ENCODE peak calls at places on chromosomes 12 and 14, in seven cellular contexts. One of them, this sample, is unnamed.
A peak's percentile ranks its signal among the peaks of the same experiment; 100 is the strongest.

GRCh38 chr12:90959538-90960139 is 4.7 kb upstream of the CCER1 start:
- DNase-seq in endodermal cell: no peak
- DNase-seq in aorta: no peak
- DNase-seq in CD4-positive, CD25-positive, alpha-beta regulatory T cell: peak; percentile 44
- DNase-seq in left lung: no peak
- DNase-seq in gastrocnemius medialis: no peak
- DNase-seq in Caco-2: no peak
- DNase-seq in this sample: peak; percentile 46

GRCh38 chr14:36173161-36173560 is 3.4 kb downstream of the PTCSC3 start:
- DNase-seq in endodermal cell: no peak
- DNase-seq in aorta: no peak
- DNase-seq in CD4-positive, CD25-positive, alpha-beta regulatory T cell: no peak
- DNase-seq in left lung: no peak
- DNase-seq in gastrocnemius medialis: no peak
- DNase-seq in Caco-2: no peak
- DNase-seq in this sample: no peak

GRCh38 chr14:100900837-100901390 is 2.6 kb downstream of the RTL1 start:
- DNase-seq in endodermal cell: peak; percentile 91
- DNase-seq in aorta: no peak
- DNase-seq in CD4-positive, CD25-positive, alpha-beta regulatory T cell: peak; percentile 3
- DNase-seq in left lung: no peak
- DNase-seq in gastrocnemius medialis: no peak
- DNase-seq in Caco-2: peak; percentile 61
- DNase-seq in this sample: peak; percentile 9

GRCh38 chr14:101066826-101067508 is 163.4 kb upstream of the RTL1 start:
- DNase-seq in endodermal cell: peak; percentile 16
- DNase-seq in aorta: peak; percentile 29
- DNase-seq in CD4-positive, CD25-positive, alpha-beta regulatory T cell: no peak
- DNase-seq in left lung: peak; percentile 47
- DNase-seq in gastrocnemius medialis: no peak
- DNase-seq in Caco-2: peak; percentile 7
- DNase-seq in this sample: no peak

GRCh38 chr12:105957058-105957457 is 181.7 kb downstream of the NUAK1 start:
- DNase-seq in endodermal cell: no peak
- DNase-seq in aorta: no peak
- DNase-seq in CD4-positive, CD25-positive, alpha-beta regulatory T cell: no peak
- DNase-seq in left lung: no peak
- DNase-seq in gastrocnemius medialis: no peak
- DNase-seq in Caco-2: no peak
- DNase-seq in this sample: no peak

GRCh38 chr12:26058818-26059217 is 66.0 kb downstream of the BHLHE41 start:
- DNase-seq in endodermal cell: no peak
- DNase-seq in aorta: no peak
- DNase-seq in CD4-positive, CD25-positive, alpha-beta regulatory T cell: no peak
- DNase-seq in left lung: no peak
- DNase-seq in gastrocnemius medialis: no peak
- DNase-seq in Caco-2: no peak
- DNase-seq in this sample: no peak

GRCh38 chr12:87311206-87311605 is 718.0 kb downstream of the C12orf50 start:
- DNase-seq in endodermal cell: no peak
- DNase-seq in aorta: no peak
- DNase-seq in CD4-positive, CD25-positive, alpha-beta regulatory T cell: no peak
- DNase-seq in left lung: no peak
- DNase-seq in gastrocnemius medialis: no peak
- DNase-seq in Caco-2: no peak
- DNase-seq in this sample: no peak

GRCh38 chr14:74524076-74524812 is 30.7 kb downstream of the ISCA2 start:
- DNase-seq in endodermal cell: no peak
- DNase-seq in aorta: peak; percentile 67
- DNase-seq in CD4-positive, CD25-positive, alpha-beta regulatory T cell: no peak
- DNase-seq in left lung: no peak
- DNase-seq in gastrocnemius medialis: no peak
- DNase-seq in Caco-2: no peak
- DNase-seq in this sample: no peak

GRCh38 chr14:86505808-86506207 is 975.9 kb downstream of the FLRT2 start:
- DNase-seq in endodermal cell: no peak
- DNase-seq in aorta: no peak
- DNase-seq in CD4-positive, CD25-positive, alpha-beta regulatory T cell: no peak
- DNase-seq in left lung: no peak
- DNase-seq in gastrocnemius medialis: no peak
- DNase-seq in Caco-2: no peak
- DNase-seq in this sample: no peak

GRCh38 chr12:10362325-10362724 is 27.5 kb downstream of the KLRK1 start:
- DNase-seq in endodermal cell: no peak
- DNase-seq in aorta: no peak
- DNase-seq in CD4-positive, CD25-positive, alpha-beta regulatory T cell: no peak
- DNase-seq in left lung: no peak
- DNase-seq in gastrocnemius medialis: no peak
- DNase-seq in Caco-2: no peak
- DNase-seq in this sample: no peak

GRCh38 chr12:99271071-99271470 is 376.5 kb upstream of the GARIN6 start:
- DNase-seq in endodermal cell: no peak
- DNase-seq in aorta: no peak
- DNase-seq in CD4-positive, CD25-positive, alpha-beta regulatory T cell: no peak
- DNase-seq in left lung: no peak
- DNase-seq in gastrocnemius medialis: no peak
- DNase-seq in Caco-2: no peak
- DNase-seq in this sample: no peak

GRCh38 chr12:113889806-113890581 is 76.1 kb downstream of the RBM19 start:
- DNase-seq in endodermal cell: no peak
- DNase-seq in aorta: no peak
- DNase-seq in CD4-positive, CD25-positive, alpha-beta regulatory T cell: no peak
- DNase-seq in left lung: no peak
- DNase-seq in gastrocnemius medialis: no peak
- DNase-seq in Caco-2: no peak
- DNase-seq in this sample: no peak

GRCh38 chr14:44942436-44942835 is 19.3 kb downstream of the KLHL28 start:
- DNase-seq in endodermal cell: no peak
- DNase-seq in aorta: no peak
- DNase-seq in CD4-positive, CD25-positive, alpha-beta regulatory T cell: no peak
- DNase-seq in left lung: no peak
- DNase-seq in gastrocnemius medialis: no peak
- DNase-seq in Caco-2: no peak
- DNase-seq in this sample: no peak

GRCh38 chr12:91958816-91959215 is 186.8 kb downstream of the BTG1 start:
- DNase-seq in endodermal cell: no peak
- DNase-seq in aorta: no peak
- DNase-seq in CD4-positive, CD25-positive, alpha-beta regulatory T cell: no peak
- DNase-seq in left lung: no peak
- DNase-seq in gastrocnemius medialis: no peak
- DNase-seq in Caco-2: no peak
- DNase-seq in this sample: no peak

GRCh38 chr12:130031571-130032189 is 127.9 kb upstream of the TMEM132D start:
- DNase-seq in endodermal cell: peak; percentile 99
- DNase-seq in aorta: no peak
- DNase-seq in CD4-positive, CD25-positive, alpha-beta regulatory T cell: peak; percentile 35
- DNase-seq in left lung: peak; percentile 86
- DNase-seq in gastrocnemius medialis: no peak
- DNase-seq in Caco-2: peak; percentile 73
- DNase-seq in this sample: peak; percentile 56

GRCh38 chr14:98816718-98817117 is 455.3 kb downstream of the BCL11B start:
- DNase-seq in endodermal cell: no peak
- DNase-seq in aorta: no peak
- DNase-seq in CD4-positive, CD25-positive, alpha-beta regulatory T cell: no peak
- DNase-seq in left lung: no peak
- DNase-seq in gastrocnemius medialis: no peak
- DNase-seq in Caco-2: no peak
- DNase-seq in this sample: no peak

GRCh38 chr12:115722181-115722580 is 555.3 kb downstream of the MED13L start:
- DNase-seq in endodermal cell: no peak
- DNase-seq in aorta: no peak
- DNase-seq in CD4-positive, CD25-positive, alpha-beta regulatory T cell: no peak
- DNase-seq in left lung: no peak
- DNase-seq in gastrocnemius medialis: no peak
- DNase-seq in Caco-2: no peak
- DNase-seq in this sample: no peak
- H3K36me3 ChIP-seq in endodermal cell: no peaks in the 10 kb centered on the region
- H3K36me3 ChIP-seq in aorta: no peaks in the 10 kb centered on the region
- H3K36me3 ChIP-seq in CD4-positive, CD25-positive, alpha-beta regulatory T cell: no peaks in the 10 kb centered on the region
- H3K36me3 ChIP-seq in left lung: no peaks in the 10 kb centered on the region
- H3K36me3 ChIP-seq in gastrocnemius medialis: no peaks in the 10 kb centered on the region
- H3K36me3 ChIP-seq in Caco-2: no peaks in the 10 kb centered on the region
- H3K36me3 ChIP-seq in this sample: no peaks in the 10 kb centered on the region

GRCh38 chr14:34810028-34810427 is 65.1 kb downstream of the BAZ1A start:
- DNase-seq in endodermal cell: no peak
- DNase-seq in aorta: no peak
- DNase-seq in CD4-positive, CD25-positive, alpha-beta regulatory T cell: no peak
- DNase-seq in left lung: no peak
- DNase-seq in gastrocnemius medialis: no peak
- DNase-seq in Caco-2: no peak
- DNase-seq in this sample: no peak

GRCh38 chr14:34806257-34806656 is 68.9 kb downstream of the BAZ1A start:
- DNase-seq in endodermal cell: no peak
- DNase-seq in aorta: no peak
- DNase-seq in CD4-positive, CD25-positive, alpha-beta regulatory T cell: no peak
- DNase-seq in left lung: no peak
- DNase-seq in gastrocnemius medialis: no peak
- DNase-seq in Caco-2: no peak
- DNase-seq in this sample: no peak

GRCh38 chr14:34804933-34805332 is 70.2 kb downstream of the BAZ1A start:
- DNase-seq in endodermal cell: no peak
- DNase-seq in aorta: no peak
- DNase-seq in CD4-positive, CD25-positive, alpha-beta regulatory T cell: no peak
- DNase-seq in left lung: no peak
- DNase-seq in gastrocnemius medialis: no peak
- DNase-seq in Caco-2: no peak
- DNase-seq in this sample: no peak
- H3K36me3 ChIP-seq in endodermal cell: peaks cover 76% of the 10 kb centered on the region
- H3K36me3 ChIP-seq in aorta: peaks cover 3% of the 10 kb centered on the region
- H3K36me3 ChIP-seq in CD4-positive, CD25-positive, alpha-beta regulatory T cell: peaks cover 72% of the 10 kb centered on the region
- H3K36me3 ChIP-seq in left lung: no peaks in the 10 kb centered on the region
- H3K36me3 ChIP-seq in gastrocnemius medialis: no peaks in the 10 kb centered on the region
- H3K36me3 ChIP-seq in Caco-2: peaks cover 2% of the 10 kb centered on the region
- H3K36me3 ChIP-seq in this sample: peaks cover 94% of the 10 kb centered on the region

DNA sequence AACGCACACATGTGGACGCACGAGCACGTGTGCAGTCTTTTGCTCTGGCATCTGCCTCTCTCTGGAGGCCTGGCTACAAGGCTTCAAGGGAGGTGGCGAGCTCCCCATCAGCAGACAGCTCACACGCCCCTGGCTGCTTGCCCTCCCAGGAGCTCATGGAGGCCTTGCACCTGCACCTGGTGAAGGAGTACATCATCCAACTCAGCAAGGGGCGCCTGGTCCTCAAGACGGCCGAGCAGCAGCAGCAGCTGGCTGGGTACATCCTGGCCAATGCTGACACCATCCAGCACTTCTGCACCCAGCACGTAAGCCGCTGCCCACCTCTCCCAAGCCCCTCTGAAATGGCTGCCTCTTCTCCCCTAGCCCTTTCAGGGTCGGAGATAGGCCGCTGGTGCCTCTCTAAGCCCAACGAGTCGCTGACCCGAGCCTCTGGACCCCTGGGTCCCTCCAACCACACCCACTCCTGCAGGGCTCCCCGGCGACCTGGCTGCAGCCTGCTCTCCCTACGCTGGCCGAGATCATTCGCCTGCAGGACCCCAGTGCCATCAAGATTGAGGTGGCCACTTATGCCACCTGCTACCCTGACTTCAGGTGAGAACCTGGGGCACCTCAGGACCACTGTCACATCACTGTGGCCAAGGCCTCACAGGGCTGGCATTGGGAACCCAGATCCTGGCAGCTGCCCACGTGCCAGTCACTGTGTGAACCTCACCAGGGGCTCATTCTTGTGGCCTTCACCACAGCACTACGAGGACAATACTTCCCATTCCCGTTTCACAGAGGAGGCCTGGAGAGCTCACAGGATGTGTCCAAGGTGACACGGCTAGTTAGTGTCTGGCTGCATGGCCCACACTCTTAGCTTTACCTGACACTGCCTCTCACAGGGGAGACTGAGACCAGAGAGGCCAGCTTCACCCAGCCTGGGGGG is 10.2 kb downstream of the TNFAIP2 start:
- DNase-seq in endodermal cell: no peak
- DNase-seq in aorta: no peak
- DNase-seq in CD4-positive, CD25-positive, alpha-beta regulatory T cell: no peak
- DNase-seq in left lung: peak; percentile 61
- DNase-seq in gastrocnemius medialis: no peak
- DNase-seq in Caco-2: no peak
- DNase-seq in this sample: no peak
- H3K36me3 ChIP-seq in endodermal cell: peaks cover 5% of the 10 kb centered on the region
- H3K36me3 ChIP-seq in aorta: no peaks in the 10 kb centered on the region
- H3K36me3 ChIP-seq in CD4-positive, CD25-positive, alpha-beta regulatory T cell: no peaks in the 10 kb centered on the region
- H3K36me3 ChIP-seq in left lung: no peaks in the 10 kb centered on the region
- H3K36me3 ChIP-seq in gastrocnemius medialis: no peaks in the 10 kb centered on the region
- H3K36me3 ChIP-seq in Caco-2: no peaks in the 10 kb centered on the region
- H3K36me3 ChIP-seq in this sample: no peaks in the 10 kb centered on the region

DNA sequence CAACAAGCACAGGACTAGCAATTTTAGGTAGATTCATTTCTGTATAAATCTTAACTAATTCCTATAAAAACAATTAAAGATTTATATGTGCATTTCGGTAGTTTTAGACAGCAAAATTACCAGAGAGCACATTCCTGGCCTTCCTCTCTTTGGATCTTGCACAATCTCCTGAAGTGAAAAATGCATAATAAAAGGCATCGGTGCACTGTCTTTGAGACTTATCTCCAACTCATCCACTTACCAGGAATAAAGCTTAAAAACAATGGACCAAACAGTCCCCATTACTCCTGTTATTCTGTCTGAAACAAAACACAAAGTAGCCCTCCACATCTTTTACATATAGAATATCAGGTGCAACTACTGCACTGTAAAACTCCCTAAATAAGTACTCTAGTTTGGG is 69.3 kb downstream of the HECTD1 start:
- DNase-seq in endodermal cell: no peak
- DNase-seq in aorta: no peak
- DNase-seq in CD4-positive, CD25-positive, alpha-beta regulatory T cell: no peak
- DNase-seq in left lung: no peak
- DNase-seq in gastrocnemius medialis: no peak
- DNase-seq in Caco-2: no peak
- DNase-seq in this sample: no peak
- H3K36me3 ChIP-seq in endodermal cell: peaks cover 84% of the 10 kb centered on the region
- H3K36me3 ChIP-seq in aorta: peaks cover 3% of the 10 kb centered on the region
- H3K36me3 ChIP-seq in CD4-positive, CD25-positive, alpha-beta regulatory T cell: peaks cover 78% of the 10 kb centered on the region
- H3K36me3 ChIP-seq in left lung: no peaks in the 10 kb centered on the region
- H3K36me3 ChIP-seq in gastrocnemius medialis: peaks cover 3% of the 10 kb centered on the region
- H3K36me3 ChIP-seq in Caco-2: no peaks in the 10 kb centered on the region
- H3K36me3 ChIP-seq in this sample: peaks cover 84% of the 10 kb centered on the region

This sample was measured in OCI-LY7.